ENCODE peak calls at places on chromosomes 16 and 17, in seven cellular contexts. One of them, this sample, is unnamed.

GRCh38 chr16:69386596-69386995 is 789 bp upstream of the TERF2 start:
- DNase-seq in GM12878: no peak
- DNase-seq in H1: no peak
- DNase-seq in K562: no peak
- DNase-seq in HepG2: no peak
- DNase-seq in SK-N-SH: no peak
- DNase-seq in HCT116: no peak
- DNase-seq in this sample: no peak

GRCh38 chr16:17461951-17462729 is 8.6 kb downstream of the XYLT1 start:
- DNase-seq in GM12878: no peak
- DNase-seq in HCT116: no peak
- DNase-seq in HepG2: no peak
- DNase-seq in H1: no peak
- DNase-seq in K562: no peak
- DNase-seq in SK-N-SH: no peak
- DNase-seq in this sample: no peak

GRCh38 chr16:84462296-84463210 is 41.9 kb downstream of the MEAK7 start:
- DNase-seq in H1: no peak
- DNase-seq in GM12878: no peak
- DNase-seq in HepG2: no peak
- DNase-seq in SK-N-SH: no peak
- DNase-seq in HCT116: no peak
- DNase-seq in K562: no peak
- DNase-seq in this sample: no peak

GRCh38 chr16:85074225-85074914 is 37.9 kb downstream of the CIBAR2 start:
- DNase-seq in HCT116: no peak
- DNase-seq in K562: no peak
- DNase-seq in HepG2: no peak
- DNase-seq in H1: no peak
- DNase-seq in SK-N-SH: no peak
- DNase-seq in GM12878: no peak
- DNase-seq in this sample: no peak

GRCh38 chr17:56939869-56940484 is 20.9 kb downstream of the COIL start:
- DNase-seq in K562: peak; percentile 59
- DNase-seq in GM12878: no peak
- DNase-seq in SK-N-SH: peak; percentile 79
- DNase-seq in H1: peak; percentile 45
- DNase-seq in HCT116: peak; percentile 50
- DNase-seq in HepG2: peak; percentile 72
- DNase-seq in this sample: peak; percentile 69

GRCh38 chr16:86082400-86083030 is 183.6 kb downstream of the IRF8 start:
- DNase-seq in SK-N-SH: no peak
- DNase-seq in HCT116: no peak
- DNase-seq in HepG2: no peak
- DNase-seq in H1: no peak
- DNase-seq in GM12878: no peak
- DNase-seq in K562: no peak
- DNase-seq in this sample: no peak

GRCh38 chr16:24007934-24008333 is 172.2 kb downstream of the PRKCB start:
- DNase-seq in HCT116: no peak
- DNase-seq in H1: no peak
- DNase-seq in GM12878: no peak
- DNase-seq in SK-N-SH: no peak
- DNase-seq in K562: no peak
- DNase-seq in HepG2: no peak
- DNase-seq in this sample: no peak

GRCh38 chr16:28538733-28539596 is at the start of gene NUPR1:
- DNase-seq in GM12878: no peak
- DNase-seq in K562: no peak
- DNase-seq in HepG2: peak; percentile 89
- DNase-seq in HCT116: no peak
- DNase-seq in H1: no peak
- DNase-seq in SK-N-SH: no peak
- DNase-seq in this sample: peak; percentile 85

GRCh38 chr16:57865746-57866528 is 63.6 kb upstream of the KIFC3 start:
- DNase-seq in HCT116: no peak
- DNase-seq in GM12878: no peak
- DNase-seq in K562: no peak
- DNase-seq in HepG2: no peak
- DNase-seq in SK-N-SH: no peak
- DNase-seq in H1: no peak
- DNase-seq in this sample: no peak

GRCh38 chr17:8965394-8966168 is at the start of gene PIK3R5:
- DNase-seq in K562: peak; percentile 54
- DNase-seq in H1: peak; percentile 90
- DNase-seq in GM12878: no peak
- DNase-seq in HCT116: no peak
- DNase-seq in HepG2: no peak
- DNase-seq in SK-N-SH: peak; percentile 60
- DNase-seq in this sample: peak; percentile 87

GRCh38 chr17:57195790-57196460 is 60.4 kb upstream of the MSI2 start:
- DNase-seq in SK-N-SH: no peak
- DNase-seq in H1: peak; percentile 19
- DNase-seq in HepG2: no peak
- DNase-seq in GM12878: no peak
- DNase-seq in HCT116: no peak
- DNase-seq in K562: no peak
- DNase-seq in this sample: no peak

GRCh38 chr17:39928868-39929651 is 1.5 kb downstream of the LRRC3C start:
- DNase-seq in GM12878: no peak
- DNase-seq in HCT116: peak; percentile 19
- DNase-seq in HepG2: no peak
- DNase-seq in H1: no peak
- DNase-seq in K562: no peak
- DNase-seq in SK-N-SH: no peak
- DNase-seq in this sample: no peak

GRCh38 chr16:30351586-30352419 is 3.3 kb downstream of the CD2BP2 start:
- DNase-seq in HepG2: no peak
- DNase-seq in SK-N-SH: no peak
- DNase-seq in K562: no peak
- DNase-seq in GM12878: no peak
- DNase-seq in H1: no peak
- DNase-seq in HCT116: peak; percentile 39
- DNase-seq in this sample: no peak

GRCh38 chr17:45129940-45130639 is 2.2 kb downstream of the PLCD3 start:
- DNase-seq in K562: no peak
- DNase-seq in GM12878: no peak
- DNase-seq in H1: peak; percentile 46
- DNase-seq in HepG2: peak; percentile 71
- DNase-seq in SK-N-SH: no peak
- DNase-seq in HCT116: no peak
- DNase-seq in this sample: no peak

GRCh38 chr17:43367588-43368242 is 31.1 kb upstream of the ARL4D start:
- DNase-seq in HCT116: peak; percentile 96
- DNase-seq in K562: peak; percentile 27
- DNase-seq in SK-N-SH: peak; percentile 67
- DNase-seq in GM12878: peak; percentile 91
- DNase-seq in H1: peak; percentile 60
- DNase-seq in HepG2: peak; percentile 91
- DNase-seq in this sample: no peak

GRCh38 chr16:11539635-11540034 is 47.1 kb downstream of the LITAF start:
- DNase-seq in GM12878: no peak
- DNase-seq in SK-N-SH: no peak
- DNase-seq in HepG2: no peak
- DNase-seq in H1: no peak
- DNase-seq in HCT116: no peak
- DNase-seq in K562: no peak
- DNase-seq in this sample: no peak

GRCh38 chr17:55318715-55319487 is 54.1 kb downstream of the HLF start:
- DNase-seq in SK-N-SH: no peak
- DNase-seq in GM12878: no peak
- DNase-seq in HCT116: no peak
- DNase-seq in HepG2: no peak
- DNase-seq in H1: no peak
- DNase-seq in K562: no peak
- DNase-seq in this sample: no peak

GRCh38 chr16:88354229-88355092 is 28.3 kb upstream of the ZNF469 start:
- DNase-seq in H1: no peak
- DNase-seq in K562: no peak
- DNase-seq in SK-N-SH: peak; percentile 30
- DNase-seq in HCT116: no peak
- DNase-seq in GM12878: no peak
- DNase-seq in HepG2: no peak
- DNase-seq in this sample: no peak

GRCh38 chr16:85085721-85086120 is 26.6 kb downstream of the CIBAR2 start:
- DNase-seq in SK-N-SH: no peak
- DNase-seq in HepG2: no peak
- DNase-seq in K562: no peak
- DNase-seq in HCT116: no peak
- DNase-seq in GM12878: no peak
- DNase-seq in H1: no peak
- DNase-seq in this sample: no peak

GRCh38 chr16:84508502-84508901 is 4.0 kb upstream of the MEAK7 start:
- DNase-seq in K562: no peak
- DNase-seq in H1: no peak
- DNase-seq in HepG2: no peak
- DNase-seq in GM12878: no peak
- DNase-seq in SK-N-SH: no peak
- DNase-seq in HCT116: no peak
- DNase-seq in this sample: no peak

GRCh38 chr17:80509311-80509710 is 32.9 kb upstream of the NPTX1 start:
- DNase-seq in SK-N-SH: no peak
- DNase-seq in H1: no peak
- DNase-seq in GM12878: no peak
- DNase-seq in K562: no peak
- DNase-seq in HepG2: no peak
- DNase-seq in HCT116: no peak
- DNase-seq in this sample: no peak

GRCh38 chr17:17535957-17536356 is 39.8 kb upstream of the RASD1 start:
- DNase-seq in K562: no peak
- DNase-seq in GM12878: no peak
- DNase-seq in HCT116: no peak
- DNase-seq in SK-N-SH: peak; percentile 62
- DNase-seq in HepG2: no peak
- DNase-seq in H1: no peak
- DNase-seq in this sample: no peak

GRCh38 chr17:40526668-40527067 is 25.2 kb upstream of the TNS4 start:
- DNase-seq in GM12878: no peak
- DNase-seq in HCT116: no peak
- DNase-seq in HepG2: no peak
- DNase-seq in K562: no peak
- DNase-seq in H1: no peak
- DNase-seq in SK-N-SH: no peak
- DNase-seq in this sample: no peak

GRCh38 chr16:79997257-79997656 is 396.7 kb upstream of the MAF start:
- DNase-seq in K562: peak; percentile 64
- DNase-seq in HCT116: no peak
- DNase-seq in HepG2: peak; percentile 19
- DNase-seq in GM12878: no peak
- DNase-seq in SK-N-SH: peak; percentile 14
- DNase-seq in H1: peak; percentile 60
- DNase-seq in this sample: no peak

GRCh38 chr17:72730091-72730490 is 362.4 kb downstream of the SLC39A11 start:
- DNase-seq in HepG2: no peak
- DNase-seq in GM12878: no peak
- DNase-seq in H1: no peak
- DNase-seq in HCT116: no peak
- DNase-seq in K562: peak; percentile 30
- DNase-seq in SK-N-SH: no peak
- DNase-seq in this sample: no peak

GRCh38 chr16:2515180-2515803 is 1.5 kb downstream of the ATP6V0C start:
- DNase-seq in HepG2: no peak
- DNase-seq in SK-N-SH: no peak
- DNase-seq in HCT116: no peak
- DNase-seq in GM12878: no peak
- DNase-seq in K562: peak; percentile 46
- DNase-seq in H1: no peak
- DNase-seq in this sample: no peak

GRCh38 chr17:418421-418751 is 65.8 kb upstream of the RPH3AL start:
- DNase-seq in HepG2: no peak
- DNase-seq in HCT116: no peak
- DNase-seq in K562: no peak
- DNase-seq in GM12878: no peak
- DNase-seq in H1: no peak
- DNase-seq in SK-N-SH: no peak
- DNase-seq in this sample: no peak

GRCh38 chr16:81593481-81593880 is 148.9 kb downstream of the CMIP start:
- DNase-seq in HepG2: no peak
- DNase-seq in GM12878: no peak
- DNase-seq in HCT116: no peak
- DNase-seq in K562: no peak
- DNase-seq in SK-N-SH: no peak
- DNase-seq in H1: no peak
- DNase-seq in this sample: no peak

GRCh38 chr17:59441459-59442096 is 110.1 kb downstream of the YPEL2 start:
- DNase-seq in GM12878: no peak
- DNase-seq in HCT116: no peak
- DNase-seq in HepG2: no peak
- DNase-seq in H1: no peak
- DNase-seq in K562: no peak
- DNase-seq in SK-N-SH: no peak
- DNase-seq in this sample: no peak

DNA sequence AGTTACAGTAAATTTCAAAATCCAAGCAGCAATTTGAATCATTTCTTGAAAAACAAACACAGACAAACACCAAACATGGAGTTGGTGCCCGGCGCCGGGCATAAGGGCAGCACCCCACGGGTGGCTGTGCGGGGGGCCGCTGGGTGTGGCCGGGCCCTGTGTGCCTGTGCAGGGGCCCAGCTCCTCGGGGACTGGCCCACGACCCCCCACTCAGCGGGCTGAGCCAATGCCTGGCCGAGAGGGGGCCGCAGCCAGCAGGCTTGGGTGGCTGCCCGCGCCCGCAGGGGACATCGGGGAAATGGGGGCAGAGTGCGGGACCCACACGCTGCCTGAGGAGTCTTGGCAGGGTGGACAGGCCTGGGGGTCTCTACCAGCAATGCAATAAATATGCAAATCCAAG is 12.8 kb upstream of the DUS1L start:
- DNase-seq in HepG2: no peak
- DNase-seq in H1: no peak
- DNase-seq in GM12878: no peak
- DNase-seq in HCT116: no peak
- DNase-seq in K562: no peak
- DNase-seq in SK-N-SH: no peak
- DNase-seq in this sample: no peak
- TF ChIP-seq JUND in HepG2: no peak
- TF ChIP-seq JUND in H1: no peak
- TF ChIP-seq JUND in GM12878: no peak
- TF ChIP-seq JUND in HCT116: no peak
- TF ChIP-seq JUND in K562: no peak
- TF ChIP-seq JUND in SK-N-SH: no peak
- TF ChIP-seq JUND in this sample: no peak

GRCh38 chr17:77528516-77529327 is 388.0 kb downstream of the SEC14L1 start:
- DNase-seq in SK-N-SH: peak; percentile 95
- DNase-seq in H1: peak; percentile 84
- DNase-seq in HCT116: no peak
- DNase-seq in K562: no peak
- DNase-seq in GM12878: no peak
- DNase-seq in HepG2: no peak
- DNase-seq in this sample: no peak
- TF ChIP-seq JUND in SK-N-SH: no peak
- TF ChIP-seq JUND in H1: no peak
- TF ChIP-seq JUND in HCT116: no peak
- TF ChIP-seq JUND in K562: no peak
- TF ChIP-seq JUND in GM12878: no peak
- TF ChIP-seq JUND in HepG2: no peak
- TF ChIP-seq JUND in this sample: no peak

GRCh38 chr17:29246638-29247037 is at the start of gene CRYBA1:
- DNase-seq in SK-N-SH: no peak
- DNase-seq in HepG2: no peak
- DNase-seq in GM12878: no peak
- DNase-seq in HCT116: no peak
- DNase-seq in H1: no peak
- DNase-seq in K562: no peak
- DNase-seq in this sample: no peak
- TF ChIP-seq JUND in SK-N-SH: no peak
- TF ChIP-seq JUND in HepG2: no peak
- TF ChIP-seq JUND in GM12878: no peak
- TF ChIP-seq JUND in HCT116: no peak
- TF ChIP-seq JUND in H1: no peak
- TF ChIP-seq JUND in K562: no peak
- TF ChIP-seq JUND in this sample: no peak

GRCh38 chr16:50598936-50599361 is 50.8 kb downstream of the NKD1 start:
- DNase-seq in K562: no peak
- DNase-seq in H1: no peak
- DNase-seq in SK-N-SH: no peak
- DNase-seq in HepG2: no peak
- DNase-seq in HCT116: no peak
- DNase-seq in GM12878: no peak
- DNase-seq in this sample: no peak
- TF ChIP-seq JUND in K562: no peak
- TF ChIP-seq JUND in H1: no peak
- TF ChIP-seq JUND in SK-N-SH: no peak
- TF ChIP-seq JUND in HepG2: no peak
- TF ChIP-seq JUND in HCT116: no peak
- TF ChIP-seq JUND in GM12878: no peak
- TF ChIP-seq JUND in this sample: no peak

This sample was measured in T47D.